ENCODE peak calls at places on chromosomes 2 and 18, in six cellular contexts. One of them, this sample, is unnamed. For H3K4me1, the result is how much of the 10 kb centered on the place peaks cover.

GRCh38 chr18:62759704-62760402 is 44.5 kb downstream of the PHLPP1 start:
- DNase-seq in CD8-positive, alpha-beta memory T cell: no peak
- DNase-seq in body of pancreas: no peak
- DNase-seq in adipocyte: no peak
- DNase-seq in spleen: no peak
- DNase-seq in right lobe of liver: no peak
- DNase-seq in this sample: no peak

GRCh38 chr2:164065038-164065437 is 329.2 kb upstream of the FIGN start:
- DNase-seq in CD8-positive, alpha-beta memory T cell: no peak
- DNase-seq in adipocyte: no peak
- DNase-seq in right lobe of liver: no peak
- DNase-seq in body of pancreas: no peak
- DNase-seq in spleen: no peak
- DNase-seq in this sample: no peak

GRCh38 chr2:238938460-238939055 is 90.7 kb downstream of the TWIST2 start:
- DNase-seq in CD8-positive, alpha-beta memory T cell: no peak
- DNase-seq in spleen: peak
- DNase-seq in right lobe of liver: peak
- DNase-seq in body of pancreas: peak
- DNase-seq in adipocyte: peak
- DNase-seq in this sample: peak

GRCh38 chr2:149125031-149125725 is 86.7 kb downstream of the LYPD6B start:
- DNase-seq in adipocyte: no peak
- DNase-seq in body of pancreas: peak
- DNase-seq in spleen: no peak
- DNase-seq in CD8-positive, alpha-beta memory T cell: no peak
- DNase-seq in right lobe of liver: no peak
- DNase-seq in this sample: no peak

GRCh38 chr2:173713904-173714555 is 251.1 kb downstream of the SP3 start:
- DNase-seq in right lobe of liver: no peak
- DNase-seq in CD8-positive, alpha-beta memory T cell: no peak
- DNase-seq in adipocyte: no peak
- DNase-seq in spleen: no peak
- DNase-seq in body of pancreas: no peak
- DNase-seq in this sample: no peak

GRCh38 chr2:230795856-230796255 is 68.9 kb upstream of the ITM2C start:
- DNase-seq in CD8-positive, alpha-beta memory T cell: no peak
- DNase-seq in adipocyte: no peak
- DNase-seq in body of pancreas: peak
- DNase-seq in spleen: no peak
- DNase-seq in right lobe of liver: no peak
- DNase-seq in this sample: no peak

GRCh38 chr2:201532686-201533304 is 81.3 kb downstream of the STRADB start:
- DNase-seq in CD8-positive, alpha-beta memory T cell: no peak
- DNase-seq in body of pancreas: no peak
- DNase-seq in spleen: no peak
- DNase-seq in adipocyte: peak
- DNase-seq in right lobe of liver: no peak
- DNase-seq in this sample: no peak

GRCh38 chr2:25491966-25492532 is 150.3 kb upstream of the DNMT3A start:
- DNase-seq in adipocyte: peak
- DNase-seq in right lobe of liver: no peak
- DNase-seq in CD8-positive, alpha-beta memory T cell: no peak
- DNase-seq in spleen: no peak
- DNase-seq in body of pancreas: no peak
- DNase-seq in this sample: no peak

GRCh38 chr2:102033028-102033749 is 41.4 kb downstream of the IL1R2 start:
- DNase-seq in body of pancreas: peak
- DNase-seq in CD8-positive, alpha-beta memory T cell: no peak
- DNase-seq in spleen: peak
- DNase-seq in adipocyte: peak
- DNase-seq in right lobe of liver: peak
- DNase-seq in this sample: peak

GRCh38 chr2:234203135-234203984 is 152.9 kb downstream of the SPP2 start:
- DNase-seq in CD8-positive, alpha-beta memory T cell: no peak
- DNase-seq in spleen: no peak
- DNase-seq in body of pancreas: peak
- DNase-seq in adipocyte: peak
- DNase-seq in right lobe of liver: no peak
- DNase-seq in this sample: no peak

GRCh38 chr18:78150590-78150989 is 829.0 kb upstream of the SALL3 start:
- DNase-seq in CD8-positive, alpha-beta memory T cell: no peak
- DNase-seq in spleen: no peak
- DNase-seq in adipocyte: no peak
- DNase-seq in right lobe of liver: no peak
- DNase-seq in body of pancreas: no peak
- DNase-seq in this sample: no peak

GRCh38 chr2:64606495-64607363 is 47.0 kb downstream of the SERTAD2 start:
- DNase-seq in right lobe of liver: peak
- DNase-seq in spleen: peak
- DNase-seq in CD8-positive, alpha-beta memory T cell: peak
- DNase-seq in body of pancreas: peak
- DNase-seq in adipocyte: no peak
- DNase-seq in this sample: peak

GRCh38 chr2:64610456-64610855 is 43.3 kb downstream of the SERTAD2 start:
- DNase-seq in CD8-positive, alpha-beta memory T cell: no peak
- DNase-seq in adipocyte: no peak
- DNase-seq in right lobe of liver: no peak
- DNase-seq in spleen: no peak
- DNase-seq in body of pancreas: no peak
- DNase-seq in this sample: peak

GRCh38 chr2:64609229-64609994 is 44.3 kb downstream of the SERTAD2 start:
- DNase-seq in CD8-positive, alpha-beta memory T cell: peak
- DNase-seq in right lobe of liver: peak
- DNase-seq in spleen: peak
- DNase-seq in body of pancreas: peak
- DNase-seq in adipocyte: no peak
- DNase-seq in this sample: peak

GRCh38 chr2:64607381-64607780 is 46.3 kb downstream of the SERTAD2 start:
- DNase-seq in adipocyte: no peak
- DNase-seq in spleen: no peak
- DNase-seq in right lobe of liver: no peak
- DNase-seq in body of pancreas: no peak
- DNase-seq in CD8-positive, alpha-beta memory T cell: no peak
- DNase-seq in this sample: no peak

GRCh38 chr2:64608867-64609228 is 44.9 kb downstream of the SERTAD2 start:
- DNase-seq in adipocyte: no peak
- DNase-seq in spleen: no peak
- DNase-seq in CD8-positive, alpha-beta memory T cell: no peak
- DNase-seq in body of pancreas: no peak
- DNase-seq in right lobe of liver: no peak
- DNase-seq in this sample: no peak
- H3K4me3 ChIP-seq in adipocyte: peak
- H3K4me3 ChIP-seq in spleen: peak
- H3K4me3 ChIP-seq in CD8-positive, alpha-beta memory T cell: peak
- H3K4me3 ChIP-seq in body of pancreas: no peak
- H3K4me3 ChIP-seq in right lobe of liver: peak
- H3K4me3 ChIP-seq in this sample: peak

DNA sequence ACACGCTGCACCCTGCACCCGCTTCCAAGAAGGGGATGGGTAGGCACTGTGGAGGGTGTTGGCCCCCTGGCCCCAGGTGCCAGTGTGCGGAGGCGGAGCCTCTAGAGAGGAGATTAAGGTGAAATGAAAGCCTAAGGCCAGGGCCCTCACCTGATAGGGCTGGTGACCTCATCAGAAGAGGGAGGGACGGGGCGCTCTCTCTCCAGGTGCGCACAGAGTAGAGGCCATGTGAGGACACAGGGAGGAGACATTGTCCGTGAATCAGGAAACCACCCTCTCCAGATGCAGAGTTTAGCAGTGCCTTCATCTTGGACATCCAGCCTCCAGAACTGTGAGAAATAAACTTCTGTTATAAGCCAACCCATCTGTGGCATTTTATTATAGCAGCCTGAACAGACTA is 62.3 kb downstream of the PSMG2 start:
- DNase-seq in body of pancreas: no peak
- DNase-seq in right lobe of liver: no peak
- DNase-seq in adipocyte: no peak
- DNase-seq in CD8-positive, alpha-beta memory T cell: no peak
- DNase-seq in spleen: no peak
- DNase-seq in this sample: peak
- H3K4me1 ChIP-seq in body of pancreas: under half
- H3K4me1 ChIP-seq in right lobe of liver: under half
- H3K4me1 ChIP-seq in adipocyte: under half
- H3K4me1 ChIP-seq in CD8-positive, alpha-beta memory T cell: under half
- H3K4me1 ChIP-seq in spleen: under half
- H3K4me1 ChIP-seq in this sample: under half

DNA sequence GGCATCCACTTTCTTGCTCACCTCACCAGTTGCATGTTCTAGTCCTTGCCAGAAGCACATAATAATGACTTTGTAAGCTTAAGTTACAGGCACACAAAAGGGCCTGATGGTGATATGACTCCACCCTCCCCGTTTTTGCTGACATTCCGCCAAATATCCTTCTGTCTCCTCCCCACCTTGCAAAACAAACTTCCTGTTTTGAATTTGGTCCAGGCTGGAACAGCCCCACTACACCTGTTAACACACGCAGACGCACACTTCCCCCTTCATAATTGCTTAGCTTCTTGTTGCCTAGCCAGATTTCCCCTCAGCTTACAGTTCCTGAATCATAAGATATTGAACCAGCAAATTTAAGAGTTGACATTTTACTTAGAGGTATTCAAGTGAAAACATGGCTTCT is at the start of gene MGAT5:
- DNase-seq in body of pancreas: peak
- DNase-seq in CD8-positive, alpha-beta memory T cell: no peak
- DNase-seq in adipocyte: no peak
- DNase-seq in spleen: no peak
- DNase-seq in right lobe of liver: peak
- DNase-seq in this sample: peak
- H3K4me3 ChIP-seq in body of pancreas: no peak
- H3K4me3 ChIP-seq in CD8-positive, alpha-beta memory T cell: no peak
- H3K4me3 ChIP-seq in adipocyte: no peak
- H3K4me3 ChIP-seq in spleen: peak
- H3K4me3 ChIP-seq in right lobe of liver: no peak
- H3K4me3 ChIP-seq in this sample: no peak

DNA sequence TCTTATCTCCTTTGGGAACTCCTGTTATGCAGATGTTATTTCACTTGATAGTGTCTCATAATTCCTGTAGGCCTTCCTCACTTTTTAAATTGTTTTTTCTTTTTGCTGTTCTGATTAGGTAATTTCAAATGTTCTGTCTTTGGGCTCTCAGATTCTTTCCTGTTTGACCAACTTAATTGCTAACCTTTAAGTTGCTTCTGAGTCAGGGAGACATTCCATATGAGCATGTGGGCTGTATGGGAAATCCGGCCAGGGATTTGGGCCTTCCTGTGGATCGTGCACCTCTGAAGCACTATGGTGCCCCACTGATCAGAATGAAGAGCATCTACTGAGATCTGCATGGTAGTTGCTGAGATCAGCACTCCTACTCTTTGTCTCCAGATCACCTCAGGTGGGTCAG is 44.7 kb upstream of the REEP1 start:
- DNase-seq in CD8-positive, alpha-beta memory T cell: no peak
- DNase-seq in spleen: no peak
- DNase-seq in body of pancreas: no peak
- DNase-seq in adipocyte: no peak
- DNase-seq in right lobe of liver: no peak
- DNase-seq in this sample: no peak
- H3K4me1 ChIP-seq in CD8-positive, alpha-beta memory T cell: under half
- H3K4me1 ChIP-seq in spleen: under half
- H3K4me1 ChIP-seq in body of pancreas: under half
- H3K4me1 ChIP-seq in adipocyte: under half
- H3K4me1 ChIP-seq in right lobe of liver: under half
- H3K4me1 ChIP-seq in this sample: under half

GRCh38 chr2:74550231-74550630 is 3.5 kb downstream of the LOXL3 start:
- DNase-seq in CD8-positive, alpha-beta memory T cell: no peak
- DNase-seq in adipocyte: no peak
- DNase-seq in right lobe of liver: no peak
- DNase-seq in body of pancreas: no peak
- DNase-seq in spleen: no peak
- DNase-seq in this sample: no peak

GRCh38 chr2:74552914-74553811 is 579 bp downstream of the LOXL3 start:
- DNase-seq in adipocyte: peak
- DNase-seq in body of pancreas: no peak
- DNase-seq in CD8-positive, alpha-beta memory T cell: no peak
- DNase-seq in spleen: peak
- DNase-seq in right lobe of liver: no peak
- DNase-seq in this sample: no peak

GRCh38 chr2:74551942-74552913 is 1.5 kb downstream of the LOXL3 start:
- DNase-seq in body of pancreas: no peak
- DNase-seq in CD8-positive, alpha-beta memory T cell: no peak
- DNase-seq in adipocyte: no peak
- DNase-seq in spleen: no peak
- DNase-seq in right lobe of liver: no peak
- DNase-seq in this sample: no peak

GRCh38 chr2:74549685-74549971 is 4.1 kb downstream of the LOXL3 start:
- DNase-seq in right lobe of liver: no peak
- DNase-seq in body of pancreas: no peak
- DNase-seq in spleen: no peak
- DNase-seq in CD8-positive, alpha-beta memory T cell: no peak
- DNase-seq in adipocyte: no peak
- DNase-seq in this sample: no peak

DNA sequence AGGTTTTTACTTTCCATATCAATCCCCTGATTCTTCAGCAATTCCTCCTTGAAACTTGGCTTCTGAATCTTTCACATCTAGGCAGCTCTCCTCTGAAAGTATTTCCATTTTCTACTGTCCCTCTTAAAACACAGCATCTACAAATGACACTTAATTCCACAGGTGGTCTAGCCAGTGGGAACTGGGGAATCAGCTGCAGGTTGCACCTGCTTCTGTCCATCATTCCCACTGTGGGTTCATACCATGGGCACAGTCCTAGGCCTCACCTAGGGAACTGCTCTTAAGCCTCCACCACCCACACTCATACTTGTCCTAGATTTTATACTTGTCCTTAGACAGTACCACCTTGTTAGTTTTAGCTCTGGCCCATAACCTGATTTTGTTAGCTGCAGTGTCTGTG is 2.2 kb downstream of the LOXL3 start:
- DNase-seq in right lobe of liver: no peak
- DNase-seq in adipocyte: no peak
- DNase-seq in spleen: no peak
- DNase-seq in CD8-positive, alpha-beta memory T cell: no peak
- DNase-seq in body of pancreas: no peak
- DNase-seq in this sample: no peak
- H3K4me3 ChIP-seq in right lobe of liver: no peak
- H3K4me3 ChIP-seq in adipocyte: no peak
- H3K4me3 ChIP-seq in spleen: no peak
- H3K4me3 ChIP-seq in CD8-positive, alpha-beta memory T cell: no peak
- H3K4me3 ChIP-seq in body of pancreas: no peak
- H3K4me3 ChIP-seq in this sample: no peak